ENCODE peak calls at places on chromosomes 6 and 20, in nine cellular contexts. T is adipocyte; S is neuronal stem cell; P is hepatocyte; R is CD8-positive, alpha-beta T cell; L is left ventricle myocardium inferior; A is uterus; N is cardiac muscle cell; X is mammary epithelial cell. G is an unnamed sample.

GRCh38 chr6:139364302-139364981 is 10.0 kb downstream of the CITED2 start:
- DNase-seq in T (peak; percentile 81), S (peak; percentile 50), P (peak; percentile 59), R (no peak), L (no peak), A (no peak), N (peak; percentile 69), X (peak; percentile 27), G (no peak)

GRCh38 chr20:19826179-19826914 is 68.3 kb downstream of the RIN2 start:
- DNase-seq in T (no peak), S (no peak), P (no peak), R (no peak), L (no peak), A (no peak), N (no peak), X (no peak), G (no peak)

GRCh38 chr6:28353981-28354676 is 4.4 kb downstream of the ZKSCAN3 start:
- DNase-seq in T (no peak), S (no peak), P (no peak), R (no peak), L (peak; percentile 30), A (peak; percentile 75), N (peak; percentile 81), X (peak; percentile 64), G (no peak)

GRCh38 chr6:9292975-9293374 is 857.6 kb upstream of the SLC35B3 start:
- DNase-seq in T (peak; percentile 31), S (no peak), P (no peak), R (no peak), L (no peak), A (no peak), N (no peak), X (no peak), G (no peak)

GRCh38 chr6:154157082-154157481 is 118.0 kb downstream of the OPRM1 start:
- DNase-seq in T (no peak), S (no peak), P (no peak), R (no peak), L (no peak), A (no peak), N (no peak), X (no peak), G (no peak)

GRCh38 chr6:123009101-123009500 is 13.1 kb downstream of the CLVS2 start:
- DNase-seq in T (no peak), S (no peak), P (no peak), R (no peak), L (no peak), A (no peak), N (no peak), X (no peak), G (no peak)

GRCh38 chr6:168675375-168675774 is 234.4 kb downstream of the SMOC2 start:
- DNase-seq in T (no peak), S (no peak), P (no peak), R (no peak), L (no peak), A (no peak), N (no peak), X (no peak), G (no peak)

GRCh38 chr6:37667050-37667814 is 30.5 kb downstream of the MDGA1 start:
- DNase-seq in T (peak; percentile 58), S (no peak), P (peak; percentile 21), R (no peak), L (no peak), A (no peak), N (no peak), X (no peak), G (no peak)

GRCh38 chr6:39169448-39170344 is 54.7 kb upstream of the SAYSD1 start:
- DNase-seq in T (no peak), S (no peak), P (no peak), R (no peak), L (no peak), A (no peak), N (no peak), X (peak; percentile 6), G (no peak)

GRCh38 chr6:9502991-9503761 is 911.7 kb downstream of the TFAP2A start:
- DNase-seq in T (peak; percentile 49), S (peak; percentile 17), P (no peak), R (no peak), L (no peak), A (no peak), N (peak; percentile 88), X (peak; percentile 88), G (no peak)

GRCh38 chr20:55555075-55555650 is 450.2 kb downstream of the CBLN4 start:
- DNase-seq in T (no peak), S (no peak), P (no peak), R (no peak), L (no peak), A (no peak), N (no peak), X (no peak), G (no peak)

GRCh38 chr6:168937061-168937460 is 316.6 kb downstream of the THBS2 start:
- DNase-seq in T (peak; percentile 85), S (no peak), P (no peak), R (no peak), L (no peak), A (no peak), N (no peak), X (peak; percentile 10), G (no peak)

GRCh38 chr6:25014806-25015560 is 79.2 kb upstream of the RIPOR2 start:
- DNase-seq in T (peak; percentile 60), S (no peak), P (peak; percentile 51), R (no peak), L (no peak), A (peak; percentile 56), N (peak; percentile 91), X (peak; percentile 51), G (no peak)
- H3K4me1 ChIP-seq in T (peaks cover 62% of the 10 kb centered on the region), S (peaks cover 15% of the 10 kb centered on the region), P (no peaks in the 10 kb centered on the region), R (peaks cover 40% of the 10 kb centered on the region), L (no peaks in the 10 kb centered on the region), A (no peaks in the 10 kb centered on the region), N (no peaks in the 10 kb centered on the region), X (peaks cover 74% of the 10 kb centered on the region), G (no peaks in the 10 kb centered on the region)

GRCh38 chr20:47622118-47622665 is 120.5 kb downstream of the NCOA3 start:
- DNase-seq in T (no peak), S (no peak), P (no peak), R (no peak), L (no peak), A (no peak), N (no peak), X (no peak), G (no peak)
- H3K27me3 ChIP-seq in T (no peaks in the 10 kb centered on the region), S (no peaks in the 10 kb centered on the region), P (no peaks in the 10 kb centered on the region), R (no peaks in the 10 kb centered on the region), L (no peaks in the 10 kb centered on the region), A (no peaks in the 10 kb centered on the region), N (no peaks in the 10 kb centered on the region), X (no peaks in the 10 kb centered on the region), G (no peaks in the 10 kb centered on the region)

GRCh38 chr6:166485651-166486535 is 100.6 kb downstream of the RAMACL start:
- DNase-seq in T (no peak), S (no peak), P (no peak), R (no peak), L (peak; percentile 13), A (no peak), N (no peak), X (no peak), G (no peak)

GRCh38 chr6:166483556-166484250 is 101.0 kb upstream of the MPC1 start:
- DNase-seq in T (no peak), S (no peak), P (no peak), R (no peak), L (peak; percentile 7), A (no peak), N (no peak), X (no peak), G (peak; percentile 89)

GRCh38 chr6:166486536-166486880 is 100.0 kb downstream of the RAMACL start:
- DNase-seq in T (no peak), S (no peak), P (no peak), R (no peak), L (peak; percentile 9), A (no peak), N (no peak), X (no peak), G (no peak)

GRCh38 chr6:166483026-166483425 is 100.3 kb upstream of the MPC1 start:
- DNase-seq in T (no peak), S (no peak), P (no peak), R (no peak), L (peak; percentile 12), A (no peak), N (no peak), X (no peak), G (no peak)

DNA sequence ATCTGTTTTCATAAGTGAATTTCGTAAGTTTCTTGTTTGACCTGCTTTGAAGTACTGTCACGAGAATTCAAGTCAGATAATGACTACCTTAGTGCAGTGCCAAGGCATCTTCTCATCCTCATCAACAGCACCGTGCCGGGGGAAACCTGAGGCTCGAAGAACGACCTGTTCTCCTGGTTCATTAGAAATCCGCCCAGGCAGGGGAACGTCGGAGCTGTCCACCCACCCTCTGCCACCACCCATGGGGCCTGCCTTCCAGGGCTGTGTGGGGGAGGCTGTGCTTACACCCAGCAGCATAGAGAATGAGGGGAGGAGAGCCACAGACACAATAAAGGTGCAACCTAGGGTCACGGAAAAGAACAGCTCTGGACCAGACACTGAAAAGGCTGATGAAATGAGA is 101.6 kb downstream of the RAMACL start:
- DNase-seq in T (no peak), S (no peak), P (no peak), R (no peak), L (peak; percentile 5), A (no peak), N (no peak), X (no peak), G (no peak)
- H3K4me3 ChIP-seq in T (no peak overlapping the region), S (no peak overlapping the region), P (no peak overlapping the region), R (no peak overlapping the region), L (no peak overlapping the region), A (no peak overlapping the region), N (no peak overlapping the region), X (no peak overlapping the region), G (no peak overlapping the region)

GRCh38 chr6:157760137-157760536 is 62.9 kb upstream of the SNX9 start:
- DNase-seq in T (no peak), S (no peak), P (no peak), R (no peak), L (no peak), A (no peak), N (no peak), X (no peak), G (no peak)
- H3K4me1 ChIP-seq in T (peaks cover 47% of the 10 kb centered on the region), S (peaks cover 14% of the 10 kb centered on the region), P (peaks cover 32% of the 10 kb centered on the region), R (peaks cover 79% of the 10 kb centered on the region), L (peaks cover 61% of the 10 kb centered on the region), A (peaks cover 23% of the 10 kb centered on the region), N (no peaks in the 10 kb centered on the region), X (peaks cover 65% of the 10 kb centered on the region), G (peaks cover 26% of the 10 kb centered on the region)

DNA sequence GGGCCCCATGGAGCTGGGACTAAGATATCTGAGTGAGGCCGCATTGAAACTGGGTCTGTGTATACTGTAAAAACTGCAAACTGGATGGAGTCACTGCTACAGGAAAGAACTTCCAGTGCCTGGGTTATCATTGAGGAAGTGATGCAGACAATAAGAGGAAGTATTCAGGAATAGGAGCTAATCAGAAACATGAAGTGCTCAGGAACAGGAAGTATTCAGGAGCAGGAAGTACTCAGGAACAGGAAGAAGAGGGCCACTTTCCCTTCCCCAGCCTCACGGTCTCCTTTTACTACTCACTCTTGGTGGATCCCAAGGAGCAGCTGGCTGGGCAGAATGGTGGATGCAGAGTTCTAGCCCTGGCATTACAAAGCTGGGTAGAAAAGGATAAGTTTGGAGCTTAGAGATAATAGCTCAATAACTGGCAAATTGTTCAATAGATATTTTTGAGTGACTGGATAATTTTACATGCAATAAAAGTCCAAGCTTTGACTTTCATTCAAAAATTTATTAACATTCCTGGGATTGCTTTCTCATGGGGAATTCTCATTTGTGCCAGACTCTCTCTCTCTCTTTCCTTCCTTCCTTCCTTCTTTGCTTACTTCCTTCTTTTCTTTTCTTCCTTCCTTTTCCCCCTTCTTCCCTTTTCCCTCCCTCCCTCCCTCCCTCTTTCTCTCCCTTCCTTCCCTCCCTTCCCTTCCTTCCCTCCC is 82.2 kb upstream of the PAX1 start:
- DNase-seq in T (no peak), S (no peak), P (no peak), R (no peak), L (no peak), A (no peak), N (no peak), X (no peak), G (no peak)
- H3K27me3 ChIP-seq in T (peaks cover 12% of the 10 kb centered on the region), S (no peaks in the 10 kb centered on the region), P (peaks cover 5% of the 10 kb centered on the region), R (no peaks in the 10 kb centered on the region), L (peaks cover 79% of the 10 kb centered on the region), A (no peaks in the 10 kb centered on the region), N (peaks cover 32% of the 10 kb centered on the region), X (peaks cover 2% of the 10 kb centered on the region), G (no peaks in the 10 kb centered on the region)

G was measured in SJCRH30.